ENCODE peak calls at places on chromosome 22, in nine cellular contexts. H is A549; Y is NCI-H1436; F is aorta; D is NCI-H1694 treated with DMSO at 0.1 percent for 48 hours; Z is stimulated activated CD4-positive, alpha-beta T cell treated with anti-CD3 and anti-CD28 coated beads, Interleukin-4, amount 100 ng/mL, for 48 hours; O is MCF 10A; R is COR-L47; S is mesenchymal stem cell. G is an unnamed sample.

GRCh38 chr22:33038131-33038772 is 19.9 kb downstream of the SYN3 start:
- DNase-seq in Y (no peak), F (no peak), O (peak), R (no peak), S (no peak), D (no peak), H (no peak), Z (no peak), G (no peak)

GRCh38 chr22:36258750-36259619 is 6.1 kb downstream of the APOL1 start:
- DNase-seq in R (peak), H (no peak), O (no peak), S (peak), Z (no peak), D (no peak), F (no peak), Y (no peak), G (no peak)

GRCh38 chr22:34111210-34111824 is 191.0 kb upstream of the LARGE1 start:
- DNase-seq in Z (no peak), O (peak), Y (no peak), S (peak), D (peak), H (peak), F (no peak), R (no peak), G (no peak)

GRCh38 chr22:46484861-46485595 is 52.4 kb downstream of the CELSR1 start:
- DNase-seq in H (peak), Y (no peak), Z (no peak), F (no peak), R (no peak), D (no peak), O (no peak), S (no peak), G (no peak)

GRCh38 chr22:36734171-36735058 is 30.9 kb upstream of the CACNG2 start:
- DNase-seq in S (no peak), F (no peak), Y (no peak), D (no peak), R (no peak), Z (no peak), O (no peak), H (no peak), G (no peak)

GRCh38 chr22:49862408-49862776 is 8.7 kb downstream of the ZBED4 start:
- DNase-seq in Z (no peak), S (no peak), F (peak), D (no peak), H (no peak), Y (no peak), R (no peak), O (no peak), G (no peak)

GRCh38 chr22:34992672-34993071 is 73.3 kb upstream of the ISX start:
- DNase-seq in O (no peak), Z (no peak), D (no peak), R (no peak), S (no peak), F (no peak), Y (no peak), H (no peak), G (no peak)

GRCh38 chr22:17999851-18000250 is 24.5 kb downstream of the MICAL3 start:
- DNase-seq in H (no peak), R (no peak), D (no peak), Y (no peak), S (no peak), Z (no peak), O (peak), F (no peak), G (peak)

GRCh38 chr22:33710326-33710725 is 209.9 kb downstream of the LARGE1 start:
- DNase-seq in S (no peak), O (no peak), Z (no peak), F (no peak), H (no peak), D (no peak), Y (no peak), R (no peak), G (no peak)

GRCh38 chr22:25563757-25564319 is 637 bp upstream of the GRK3 start:
- DNase-seq in F (no peak), O (peak), Y (no peak), H (no peak), S (peak), D (peak), Z (no peak), R (no peak), G (no peak)

GRCh38 chr22:17647996-17648395 is 9.4 kb downstream of the BCL2L13 start:
- DNase-seq in S (no peak), R (no peak), Y (no peak), Z (no peak), H (no peak), D (no peak), O (no peak), F (no peak), G (no peak)

GRCh38 chr22:27105142-27106025 is 448.0 kb downstream of the MIAT start:
- DNase-seq in H (no peak), R (no peak), S (peak), Y (no peak), D (no peak), O (peak), Z (no peak), F (peak), G (no peak)

GRCh38 chr22:32389685-32390084 is 22.4 kb downstream of the RTCB start:
- DNase-seq in S (peak), Y (no peak), R (no peak), O (peak), Z (no peak), D (peak), H (peak), F (no peak), G (no peak)

GRCh38 chr22:27270818-27271510 is 530.6 kb downstream of the MN1 start:
- DNase-seq in S (no peak), D (peak), H (no peak), O (no peak), Y (no peak), F (no peak), Z (no peak), R (no peak), G (no peak)

GRCh38 chr22:44361391-44362126 is 48.8 kb upstream of the SHISAL1 start:
- DNase-seq in H (peak), Z (no peak), O (no peak), R (no peak), S (no peak), D (no peak), Y (no peak), F (peak), G (no peak)

GRCh38 chr22:24216541-24217209 is 28.2 kb downstream of the GGT5 start:
- DNase-seq in D (no peak), F (no peak), R (no peak), S (no peak), Z (no peak), O (no peak), Y (no peak), H (no peak), G (no peak)

GRCh38 chr22:41092847-41093371 is 517 bp downstream of the EP300 start:
- DNase-seq in H (peak), Z (no peak), O (peak), D (peak), S (peak), F (peak), Y (no peak), R (peak), G (peak)

GRCh38 chr22:20080776-20081654 is 974 bp downstream of the DGCR8 start:
- DNase-seq in Z (no peak), F (peak), Y (peak), R (peak), H (peak), S (peak), O (peak), D (no peak), G (peak)

GRCh38 chr22:44583076-44583760 is 85.2 kb upstream of the RTL6 start:
- DNase-seq in R (peak), Z (no peak), O (peak), H (peak), F (peak), S (no peak), D (no peak), Y (no peak), G (no peak)

GRCh38 chr22:46057206-46057605 is 80.2 kb upstream of the WNT7B start:
- DNase-seq in R (no peak), Z (no peak), F (no peak), O (peak), Y (no peak), H (no peak), D (peak), S (no peak), G (peak)

GRCh38 chr22:25170426-25170980 is 29.2 kb upstream of the CRYBB3 start:
- DNase-seq in H (no peak), O (no peak), R (no peak), D (no peak), F (no peak), S (no peak), Y (no peak), Z (no peak), G (no peak)

GRCh38 chr22:25169278-25170031 is 30.2 kb upstream of the CRYBB3 start:
- DNase-seq in Z (no peak), O (peak), D (no peak), S (no peak), F (no peak), H (no peak), R (no peak), Y (no peak), G (no peak)

GRCh38 chr22:30290679-30291333 is 1.5 kb upstream of the CASTOR1 start:
- DNase-seq in H (no peak), Y (no peak), F (peak), S (peak), R (peak), Z (no peak), O (peak), D (no peak), G (peak)

GRCh38 chr22:36457688-36458450 is 23.6 kb downstream of the TXN2 start:
- DNase-seq in H (no peak), R (no peak), Y (no peak), D (no peak), F (peak), S (peak), O (no peak), Z (no peak), G (no peak)

GRCh38 chr22:33381531-33382406 is 323.6 kb upstream of the SYN3 start:
- DNase-seq in O (no peak), F (no peak), Y (no peak), H (peak), D (no peak), S (no peak), R (no peak), Z (no peak), G (no peak)

GRCh38 chr22:38953577-38954413 is 3.6 kb upstream of the APOBEC3A start:
- DNase-seq in R (no peak), D (no peak), S (peak), Y (no peak), H (peak), Z (peak), O (peak), F (peak), G (no peak)

GRCh38 chr22:50490531-50491308 is 4.1 kb downstream of the MIOX start:
- DNase-seq in H (no peak), D (no peak), R (no peak), F (no peak), Y (no peak), O (no peak), S (no peak), Z (no peak), G (no peak)

GRCh38 chr22:41229730-41230398 is 10.9 kb downstream of the CHADL start:
- DNase-seq in D (no peak), R (no peak), F (no peak), Y (no peak), Z (no peak), S (no peak), O (no peak), H (no peak), G (no peak)

GRCh38 chr22:19525666-19526065 is 1.5 kb upstream of the CLDN5 start:
- DNase-seq in F (no peak), H (no peak), S (no peak), Z (no peak), R (no peak), D (no peak), Y (no peak), O (no peak), G (no peak)

GRCh38 chr22:27985323-27986275 is 66.5 kb upstream of the PITPNB start:
- DNase-seq in D (no peak), O (no peak), F (no peak), Z (no peak), R (no peak), S (no peak), H (no peak), Y (no peak), G (no peak)

G was measured in pancreas.